ENCODE peak calls at places on chromosomes 7 and 10, in six cellular contexts. X is BE2C, K is adrenal gland, M is osteoblast, E is BJ, L is gastrocnemius medialis. S is an unnamed sample.

GRCh38 chr10:113104071-113104470 is 154.0 kb downstream of the TCF7L2 start:
- DNase-seq in X (no peak), K (no peak), M (peak; percentile 69), E (peak; percentile 60), L (no peak), S (no peak)

GRCh38 chr7:148699024-148699771 is 495 bp downstream of the CUL1 start:
- DNase-seq in X (peak; percentile 62), K (peak; percentile 62), M (peak; percentile 92), E (no peak), L (peak; percentile 68), S (peak; percentile 67)

GRCh38 chr7:93723424-93724124 is 149.1 kb upstream of the CALCR start:
- DNase-seq in X (no peak), K (no peak), M (no peak), E (no peak), L (no peak), S (no peak)

GRCh38 chr10:12019343-12019971 is 23.2 kb downstream of the UPF2 start:
- DNase-seq in X (no peak), K (no peak), M (no peak), E (no peak), L (no peak), S (no peak)

GRCh38 chr7:43763183-43763582 is 4.7 kb downstream of the BLVRA start:
- DNase-seq in X (no peak), K (no peak), M (no peak), E (no peak), L (no peak), S (no peak)

GRCh38 chr10:69180525-69181204 is 631 bp downstream of the SUPV3L1 start:
- DNase-seq in X (no peak), K (peak; percentile 33), M (no peak), E (no peak), L (no peak), S (no peak)

GRCh38 chr10:117138838-117139580 is 939 bp upstream of the VAX1 start:
- DNase-seq in X (no peak), K (no peak), M (peak; percentile 77), E (no peak), L (no peak), S (no peak)

GRCh38 chr7:158821173-158822021 is 7.9 kb downstream of the ESYT2 start:
- DNase-seq in X (no peak), K (no peak), M (no peak), E (no peak), L (no peak), S (no peak)

GRCh38 chr7:22331704-22332103 is 25.2 kb downstream of the RAPGEF5 start:
- DNase-seq in X (no peak), K (no peak), M (no peak), E (no peak), L (no peak), S (no peak)

GRCh38 chr7:25964483-25964961 is 187.5 kb upstream of the NFE2L3 start:
- DNase-seq in X (no peak), K (no peak), M (no peak), E (no peak), L (no peak), S (no peak)

GRCh38 chr10:132509506-132510173 is 27.9 kb upstream of the INPP5A start:
- DNase-seq in X (no peak), K (peak; percentile 6), M (peak; percentile 59), E (no peak), L (peak; percentile 8), S (no peak)

GRCh38 chr10:14681305-14681704 is 93.4 kb downstream of the FAM107B start:
- DNase-seq in X (no peak), K (no peak), M (no peak), E (no peak), L (no peak), S (no peak)

GRCh38 chr7:44223362-44224114 is 22.8 kb downstream of the YKT6 start:
- DNase-seq in X (no peak), K (no peak), M (no peak), E (no peak), L (no peak), S (no peak)

GRCh38 chr10:58565256-58565655 is 52.6 kb downstream of the BICC1 start:
- DNase-seq in X (peak; percentile 58), K (no peak), M (peak; percentile 10), E (no peak), L (no peak), S (no peak)

GRCh38 chr7:90709501-90710465 is 113.7 kb downstream of the CDK14 start:
- DNase-seq in X (no peak), K (peak; percentile 34), M (no peak), E (no peak), L (no peak), S (no peak)

GRCh38 chr7:73976761-73977625 is 51.0 kb upstream of the ELN start:
- DNase-seq in X (peak; percentile 87), K (no peak), M (peak; percentile 94), E (no peak), L (peak; percentile 8), S (no peak)

GRCh38 chr10:47438857-47439474 is 44.9 kb downstream of the ANXA8 start:
- DNase-seq in X (peak; percentile 31), K (peak; percentile 69), M (peak; percentile 88), E (no peak), L (no peak), S (no peak)

GRCh38 chr7:1512781-1513656 is 8.8 kb upstream of the INTS1 start:
- DNase-seq in X (peak; percentile 15), K (peak; percentile 82), M (peak; percentile 98), E (no peak), L (peak; percentile 96), S (peak; percentile 86)

GRCh38 chr10:24720096-24720495 is 3.6 kb downstream of the ARHGAP21 start:
- DNase-seq in X (no peak), K (no peak), M (no peak), E (no peak), L (no peak), S (no peak)

GRCh38 chr10:28878236-28878970 is 201.1 kb downstream of the BAMBI start:
- DNase-seq in X (peak; percentile 11), K (peak; percentile 66), M (no peak), E (no peak), L (no peak), S (no peak)

GRCh38 chr7:44142028-44142427 is 896 bp upstream of the MYL7 start:
- DNase-seq in X (no peak), K (no peak), M (peak; percentile 79), E (no peak), L (no peak), S (no peak)

GRCh38 chr7:31814187-31814586 is 127.2 kb downstream of the PPP1R17 start:
- DNase-seq in X (no peak), K (no peak), M (peak; percentile 5), E (no peak), L (no peak), S (no peak)

GRCh38 chr10:49615721-49616120 is 1.9 kb downstream of the CHAT start:
- DNase-seq in X (peak; percentile 60), K (no peak), M (peak; percentile 78), E (no peak), L (no peak), S (no peak)

GRCh38 chr10:60663850-60664249 is 114.4 kb upstream of the CDK1 start:
- DNase-seq in X (no peak), K (no peak), M (no peak), E (no peak), L (no peak), S (no peak)

GRCh38 chr7:106736508-106737201 is 75.7 kb upstream of the CCDC71L start:
- DNase-seq in X (peak; percentile 28), K (no peak), M (peak; percentile 57), E (no peak), L (no peak), S (no peak)

GRCh38 chr10:101050206-101051069 is 11.4 kb upstream of the KAZALD1 start:
- DNase-seq in X (peak; percentile 78), K (peak; percentile 64), M (peak; percentile 95), E (no peak), L (peak; percentile 57), S (peak; percentile 60)

GRCh38 chr10:91519899-91520514 is 109.9 kb downstream of the HECTD2 start:
- DNase-seq in X (no peak), K (no peak), M (no peak), E (no peak), L (no peak), S (no peak)

GRCh38 chr7:149718730-149719049 is 54.7 kb downstream of the ZNF467 start:
- DNase-seq in X (no peak), K (no peak), M (no peak), E (no peak), L (no peak), S (no peak)

GRCh38 chr10:45000138-45000763 is 472 bp upstream of the ZNF22 start:
- DNase-seq in X (no peak), K (peak; percentile 57), M (peak; percentile 97), E (no peak), L (peak; percentile 84), S (peak; percentile 92)

GRCh38 chr7:91265693-91266066 is 1.4 kb downstream of the FZD1 start:
- DNase-seq in X (no peak), K (peak; percentile 16), M (peak; percentile 48), E (no peak), L (no peak), S (no peak)

DNA sequence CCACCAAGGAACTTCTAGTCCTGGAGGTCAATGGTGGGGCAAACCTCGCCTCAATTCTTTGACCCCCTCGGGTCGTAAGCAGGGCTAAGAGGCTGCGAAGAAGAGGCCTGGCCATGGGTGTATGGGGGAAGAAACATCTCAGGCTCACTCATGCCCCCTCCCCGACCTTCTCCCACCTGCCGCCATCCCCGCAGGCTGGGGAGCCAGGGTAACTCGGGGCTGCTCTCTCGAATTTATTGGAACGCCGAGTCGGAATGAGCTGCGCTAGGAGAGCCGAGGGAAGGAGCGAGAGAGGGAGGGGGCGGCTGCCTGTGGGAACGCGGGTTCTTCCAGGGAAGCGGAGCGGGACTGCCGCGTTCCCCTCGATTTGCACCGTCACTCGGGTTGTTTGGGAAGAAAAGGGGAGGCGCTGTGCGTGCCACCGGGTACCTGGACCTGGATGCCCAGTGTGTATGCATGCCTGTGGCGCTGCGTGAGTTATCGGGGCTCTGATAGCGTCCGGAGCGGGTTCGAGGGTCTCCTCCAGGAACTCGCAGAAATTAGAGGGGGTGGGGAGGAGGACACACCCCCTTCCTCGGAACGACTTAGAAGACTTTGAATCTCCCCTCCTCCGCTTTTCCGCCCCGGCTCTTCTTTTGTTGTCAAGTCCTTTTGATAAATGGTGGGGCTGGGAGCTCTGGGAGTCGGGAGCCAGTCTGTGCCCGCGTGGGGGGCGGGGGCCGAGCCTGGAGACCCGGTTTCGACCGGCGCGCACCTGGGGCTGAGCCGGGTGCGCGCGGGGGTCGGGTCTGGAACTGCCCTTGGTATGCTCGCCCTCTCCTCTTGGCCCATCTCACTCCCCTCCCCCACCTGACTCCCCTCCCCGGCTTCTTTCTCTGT is 1.8 kb upstream of the ZNF503 start:
- DNase-seq in X (no peak), K (peak; percentile 76), M (peak; percentile 97), E (no peak), L (no peak), S (peak; percentile 29)
- TF ChIP-seq CTCF in X (no peak), K (no peak), M (no peak), E (no peak), L (no peak), S (no peak)

GRCh38 chr10:67402620-67403019 is 293.4 kb downstream of the CTNNA3 start:
- DNase-seq in X (no peak), K (no peak), M (no peak), E (no peak), L (no peak), S (no peak)
- H3K36me3 ChIP-seq in X (no peaks in the 10 kb centered on the region), K (no peaks in the 10 kb centered on the region), M (no peaks in the 10 kb centered on the region), E (no peaks in the 10 kb centered on the region), L (no peaks in the 10 kb centered on the region), S (no peaks in the 10 kb centered on the region)

GRCh38 chr10:43312612-43313011 is 45.7 kb upstream of the RASGEF1A start:
- DNase-seq in X (no peak), K (no peak), M (peak; percentile 27), E (no peak), L (no peak), S (no peak)
- TF ChIP-seq CTCF in X (no peak), K (no peak), M (no peak), E (no peak), L (no peak), S (no peak)

GRCh38 chr7:105532709-105533460 is 884 bp downstream of the RINT1 start:
- DNase-seq in X (no peak), K (no peak), M (no peak), E (no peak), L (no peak), S (no peak)

GRCh38 chr7:105538349-105538748 is 6.3 kb downstream of the RINT1 start:
- DNase-seq in X (no peak), K (no peak), M (no peak), E (no peak), L (no peak), S (no peak)
- H3K36me3 ChIP-seq in X (peaks cover 55% of the 10 kb centered on the region), K (peaks cover 69% of the 10 kb centered on the region), M (peaks cover 66% of the 10 kb centered on the region), E (peaks cover 9% of the 10 kb centered on the region), L (no peaks in the 10 kb centered on the region), S (peaks cover 81% of the 10 kb centered on the region)